ENCODE peak calls at places on chromosomes 12 and 14, in five cellular contexts. One of them, this sample, is unnamed.

GRCh38 chr14:30295980-30296379 is 263.0 kb upstream of the G2E3 start:
- DNase-seq in Peyer's patch: no peak
- DNase-seq in MM.1S: no peak
- DNase-seq in CD8-positive, alpha-beta T cell: no peak
- DNase-seq in lower leg skin: peak; percentile 23
- DNase-seq in this sample: no peak

GRCh38 chr12:25424186-25424854 is 128.8 kb downstream of the LMNTD1 start:
- DNase-seq in CD8-positive, alpha-beta T cell: no peak
- DNase-seq in lower leg skin: no peak
- DNase-seq in MM.1S: no peak
- DNase-seq in Peyer's patch: no peak
- DNase-seq in this sample: peak; percentile 90

GRCh38 chr12:108360057-108360456 is 20.9 kb upstream of the CMKLR1 start:
- DNase-seq in MM.1S: no peak
- DNase-seq in Peyer's patch: no peak
- DNase-seq in CD8-positive, alpha-beta T cell: no peak
- DNase-seq in lower leg skin: no peak
- DNase-seq in this sample: no peak

GRCh38 chr14:76386922-76387782 is 11.2 kb downstream of the ESRRB start:
- DNase-seq in Peyer's patch: peak; percentile 70
- DNase-seq in lower leg skin: peak; percentile 28
- DNase-seq in CD8-positive, alpha-beta T cell: peak; percentile 52
- DNase-seq in MM.1S: peak; percentile 50
- DNase-seq in this sample: peak; percentile 68

GRCh38 chr14:103568952-103569351 is 6.2 kb downstream of the COA8 start:
- DNase-seq in CD8-positive, alpha-beta T cell: no peak
- DNase-seq in lower leg skin: no peak
- DNase-seq in Peyer's patch: no peak
- DNase-seq in MM.1S: no peak
- DNase-seq in this sample: no peak

GRCh38 chr12:123267991-123268843 is 3.4 kb downstream of the CDK2AP1 start:
- DNase-seq in lower leg skin: no peak
- DNase-seq in CD8-positive, alpha-beta T cell: no peak
- DNase-seq in MM.1S: no peak
- DNase-seq in Peyer's patch: no peak
- DNase-seq in this sample: no peak

GRCh38 chr12:89319111-89319510 is 33.2 kb downstream of the DUSP6 start:
- DNase-seq in Peyer's patch: no peak
- DNase-seq in MM.1S: no peak
- DNase-seq in lower leg skin: no peak
- DNase-seq in CD8-positive, alpha-beta T cell: no peak
- DNase-seq in this sample: peak; percentile 15

GRCh38 chr14:20722016-20722415 is 23.7 kb upstream of the EDDM3A start:
- DNase-seq in MM.1S: no peak
- DNase-seq in CD8-positive, alpha-beta T cell: no peak
- DNase-seq in Peyer's patch: no peak
- DNase-seq in lower leg skin: no peak
- DNase-seq in this sample: no peak

GRCh38 chr12:94798107-94798506 is 147.8 kb upstream of the TMCC3 start:
- DNase-seq in lower leg skin: no peak
- DNase-seq in Peyer's patch: no peak
- DNase-seq in CD8-positive, alpha-beta T cell: no peak
- DNase-seq in MM.1S: no peak
- DNase-seq in this sample: no peak

GRCh38 chr12:77895699-77896098 is 65.0 kb downstream of the NAV3 start:
- DNase-seq in lower leg skin: no peak
- DNase-seq in Peyer's patch: no peak
- DNase-seq in MM.1S: no peak
- DNase-seq in CD8-positive, alpha-beta T cell: no peak
- DNase-seq in this sample: no peak

GRCh38 chr12:21472197-21472596 is 29.2 kb downstream of the RECQL start:
- DNase-seq in lower leg skin: no peak
- DNase-seq in CD8-positive, alpha-beta T cell: no peak
- DNase-seq in MM.1S: no peak
- DNase-seq in Peyer's patch: no peak
- DNase-seq in this sample: peak; percentile 22
- TF ChIP-seq CTCF in lower leg skin: no peak
- TF ChIP-seq CTCF in CD8-positive, alpha-beta T cell: no peak
- TF ChIP-seq CTCF in MM.1S: no peak
- TF ChIP-seq CTCF in Peyer's patch: no peak
- TF ChIP-seq CTCF in this sample: no peak

DNA sequence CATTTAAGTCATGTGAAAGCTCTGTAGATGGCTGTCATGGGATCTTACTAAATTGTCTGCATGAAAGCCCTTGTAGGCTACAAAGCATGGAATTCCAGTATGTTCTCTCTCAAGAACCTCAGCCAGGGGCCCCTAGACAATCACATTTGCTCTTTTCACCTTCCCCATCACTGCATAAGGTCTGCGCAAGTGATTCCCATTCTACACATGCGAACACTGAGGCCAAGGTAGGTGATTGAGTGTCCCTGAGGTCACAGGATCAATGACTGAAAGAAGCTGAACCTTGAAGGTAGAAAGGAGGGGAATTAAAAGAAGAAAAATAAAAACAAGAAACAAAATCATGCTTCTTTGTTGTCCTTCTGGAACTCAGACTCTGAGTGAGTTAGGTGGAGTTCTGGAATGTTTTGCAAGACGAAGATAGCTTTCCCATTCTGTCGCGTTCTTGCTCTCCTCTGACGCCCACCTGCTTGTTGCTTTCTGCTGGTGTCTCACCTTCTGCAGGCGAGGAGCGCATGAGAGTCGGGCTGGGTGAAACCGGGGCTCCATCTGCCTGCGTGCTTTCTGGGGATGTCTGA is 79.9 kb downstream of the SPRING1 start:
- DNase-seq in CD8-positive, alpha-beta T cell: no peak
- DNase-seq in Peyer's patch: no peak
- DNase-seq in MM.1S: no peak
- DNase-seq in lower leg skin: no peak
- DNase-seq in this sample: no peak
- H3K4me3 ChIP-seq in CD8-positive, alpha-beta T cell: no peak overlapping the region
- H3K4me3 ChIP-seq in Peyer's patch: no peak overlapping the region
- H3K4me3 ChIP-seq in MM.1S: no peak overlapping the region
- H3K4me3 ChIP-seq in lower leg skin: no peak overlapping the region
- H3K4me3 ChIP-seq in this sample: peak overlapping the region; percentile 55

DNA sequence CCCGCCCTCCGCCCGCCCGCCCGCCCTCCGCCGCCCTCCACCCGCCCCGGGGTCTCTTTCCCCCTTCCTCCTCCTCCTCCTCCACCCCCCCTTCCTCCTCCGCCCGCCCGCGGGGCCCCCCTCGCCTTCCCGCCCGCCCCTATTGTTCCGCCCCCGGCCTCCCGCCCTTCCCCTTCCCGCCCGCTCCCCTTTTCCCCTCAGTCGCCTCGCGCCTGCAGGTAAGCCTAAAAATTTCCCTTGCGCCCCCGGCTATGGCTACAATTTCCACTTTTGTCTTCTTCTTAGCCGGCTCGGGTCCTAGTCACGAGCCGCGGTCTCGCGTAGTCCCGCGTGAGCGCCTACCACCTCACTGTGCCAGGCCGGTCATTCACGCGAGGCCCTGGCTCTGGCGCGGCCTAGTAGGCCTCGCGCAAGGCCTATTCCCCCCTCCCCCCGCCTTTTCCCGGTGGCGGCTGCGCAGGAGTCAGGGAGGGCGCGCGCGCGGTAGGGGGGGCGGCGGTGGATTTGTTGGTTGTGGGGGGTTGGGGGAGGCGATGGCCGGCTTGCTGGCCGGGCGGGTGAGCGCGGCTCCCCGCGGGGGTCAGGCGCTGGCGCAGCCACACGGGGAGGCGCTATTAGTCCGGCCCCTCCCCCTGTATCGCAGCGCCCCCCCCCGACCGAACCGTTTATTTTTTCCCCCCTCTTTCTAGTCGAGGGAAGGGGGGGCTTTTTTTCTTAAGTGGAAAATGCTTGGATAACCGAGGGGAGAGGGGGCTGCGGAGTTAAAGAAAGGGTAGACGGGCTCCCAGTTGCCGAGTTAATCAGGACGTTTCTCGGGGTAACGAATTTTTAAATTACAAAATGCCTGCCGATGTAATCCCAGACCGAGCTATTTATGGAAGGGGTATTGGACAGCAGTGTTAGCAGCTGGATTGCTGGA is 516 bp downstream of the PCBP2 start:
- DNase-seq in MM.1S: peak; percentile 78
- DNase-seq in CD8-positive, alpha-beta T cell: peak; percentile 80
- DNase-seq in lower leg skin: peak; percentile 78
- DNase-seq in Peyer's patch: peak; percentile 89
- DNase-seq in this sample: peak; percentile 85
- TF ChIP-seq CTCF in MM.1S: peak; percentile 51
- TF ChIP-seq CTCF in CD8-positive, alpha-beta T cell: peak; percentile 24
- TF ChIP-seq CTCF in lower leg skin: no peak
- TF ChIP-seq CTCF in Peyer's patch: peak; percentile 51
- TF ChIP-seq CTCF in this sample: no peak

GRCh38 chr14:22747769-22748168 is 18.7 kb upstream of the OXA1L start:
- DNase-seq in MM.1S: no peak
- DNase-seq in CD8-positive, alpha-beta T cell: no peak
- DNase-seq in lower leg skin: no peak
- DNase-seq in Peyer's patch: no peak
- DNase-seq in this sample: no peak
- H3K4me3 ChIP-seq in MM.1S: no peak overlapping the region
- H3K4me3 ChIP-seq in CD8-positive, alpha-beta T cell: no peak overlapping the region
- H3K4me3 ChIP-seq in lower leg skin: no peak overlapping the region
- H3K4me3 ChIP-seq in Peyer's patch: no peak overlapping the region
- H3K4me3 ChIP-seq in this sample: no peak overlapping the region

GRCh38 chr12:3578557-3578956 is 87.6 kb downstream of the PRMT8 start:
- DNase-seq in Peyer's patch: no peak
- DNase-seq in CD8-positive, alpha-beta T cell: no peak
- DNase-seq in MM.1S: no peak
- DNase-seq in lower leg skin: no peak
- DNase-seq in this sample: no peak
- TF ChIP-seq CTCF in Peyer's patch: no peak
- TF ChIP-seq CTCF in CD8-positive, alpha-beta T cell: no peak
- TF ChIP-seq CTCF in MM.1S: no peak
- TF ChIP-seq CTCF in lower leg skin: no peak
- TF ChIP-seq CTCF in this sample: no peak

GRCh38 chr12:49332891-49333371 is 4.1 kb downstream of the C1QL4 start:
- DNase-seq in Peyer's patch: no peak
- DNase-seq in MM.1S: no peak
- DNase-seq in lower leg skin: no peak
- DNase-seq in CD8-positive, alpha-beta T cell: no peak
- DNase-seq in this sample: no peak
- H3K4me3 ChIP-seq in Peyer's patch: no peak overlapping the region
- H3K4me3 ChIP-seq in MM.1S: no peak overlapping the region
- H3K4me3 ChIP-seq in lower leg skin: no peak overlapping the region
- H3K4me3 ChIP-seq in CD8-positive, alpha-beta T cell: no peak overlapping the region
- H3K4me3 ChIP-seq in this sample: no peak overlapping the region

This sample was measured in fibroblast of the aortic adventitia.